ENCODE peak calls at places on chromosomes 6 and 20, in seven cellular contexts. P is mammary epithelial cell; U is AG04450; H is mesendoderm; F is heart left ventricle; G is brain microvascular endothelial cell; K is CD4-positive, alpha-beta T cell. S is an unnamed sample.

GRCh38 chr6:119174879-119175817 is 96.7 kb upstream of the FAM184A start:
- DNase-seq in P (no peak), U (no peak), H (no peak), F (no peak), G (no peak), K (no peak), S (no peak)

GRCh38 chr6:25922301-25922700 is 8.2 kb downstream of the SLC17A2 start:
- DNase-seq in P (no peak), U (no peak), H (no peak), F (peak), G (no peak), K (no peak), S (no peak)

GRCh38 chr6:151765444-151765886 is 42.0 kb upstream of the ESR1 start:
- DNase-seq in P (peak), U (peak), H (peak), F (peak), G (peak), K (no peak), S (no peak)

GRCh38 chr6:38432479-38432878 is 207.2 kb downstream of the BTBD9 start:
- DNase-seq in P (peak), U (no peak), H (peak), F (no peak), G (peak), K (no peak), S (peak)

GRCh38 chr20:54577637-54578036 is 102.2 kb downstream of the DOK5 start:
- DNase-seq in P (no peak), U (no peak), H (no peak), F (no peak), G (no peak), K (no peak), S (no peak)

GRCh38 chr6:114435985-114436384 is 93.2 kb upstream of the HS3ST5 start:
- DNase-seq in P (no peak), U (no peak), H (no peak), F (no peak), G (no peak), K (no peak), S (no peak)

GRCh38 chr20:1324598-1325172 is 4.3 kb downstream of the SDCBP2 start:
- DNase-seq in P (no peak), U (peak), H (no peak), F (no peak), G (peak), K (no peak), S (no peak)

GRCh38 chr20:12640255-12640654 is 368.5 kb upstream of the SPTLC3 start:
- DNase-seq in P (no peak), U (no peak), H (no peak), F (no peak), G (no peak), K (no peak), S (no peak)

GRCh38 chr6:122753688-122754056 is 25.8 kb upstream of the FABP7 start:
- DNase-seq in P (no peak), U (no peak), H (no peak), F (no peak), G (no peak), K (no peak), S (no peak)

GRCh38 chr20:63945921-63946920 is 10.0 kb downstream of the UCKL1 start:
- DNase-seq in P (no peak), U (no peak), H (no peak), F (peak), G (no peak), K (no peak), S (no peak)

GRCh38 chr6:13846841-13847240 is 32.5 kb upstream of the MCUR1 start:
- DNase-seq in P (no peak), U (no peak), H (peak), F (no peak), G (no peak), K (no peak), S (no peak)

GRCh38 chr20:40564997-40565680 is 123.9 kb downstream of the MAFB start:
- DNase-seq in P (peak), U (peak), H (peak), F (no peak), G (peak), K (no peak), S (peak)
- H3K27ac ChIP-seq in P (no peak), U (no peak), H (no peak), F (no peak), G (no peak), K (no peak), S (peak)

GRCh38 chr6:167146173-167146572 is 11.6 kb downstream of the GPR31 start:
- DNase-seq in P (no peak), U (no peak), H (no peak), F (no peak), G (no peak), K (no peak), S (no peak)

GRCh38 chr6:167143041-167143440 is 14.7 kb downstream of the GPR31 start:
- DNase-seq in P (no peak), U (no peak), H (no peak), F (no peak), G (no peak), K (no peak), S (no peak)

GRCh38 chr6:167145468-167145867 is 12.3 kb downstream of the GPR31 start:
- DNase-seq in P (no peak), U (no peak), H (no peak), F (no peak), G (no peak), K (no peak), S (no peak)

GRCh38 chr6:167148997-167149396 is 8.8 kb downstream of the GPR31 start:
- DNase-seq in P (no peak), U (no peak), H (no peak), F (no peak), G (no peak), K (no peak), S (no peak)

GRCh38 chr6:167146977-167147376 is 10.8 kb downstream of the GPR31 start:
- DNase-seq in P (no peak), U (no peak), H (peak), F (no peak), G (no peak), K (no peak), S (no peak)
- H3K27ac ChIP-seq in P (no peak), U (no peak), H (no peak), F (no peak), G (no peak), K (no peak), S (no peak)

GRCh38 chr20:61086031-61086430 is 166.0 kb upstream of the CDH4 start:
- DNase-seq in P (no peak), U (no peak), H (no peak), F (no peak), G (no peak), K (no peak), S (no peak)
- H3K27ac ChIP-seq in P (no peak), U (no peak), H (no peak), F (no peak), G (no peak), K (no peak), S (no peak)

DNA sequence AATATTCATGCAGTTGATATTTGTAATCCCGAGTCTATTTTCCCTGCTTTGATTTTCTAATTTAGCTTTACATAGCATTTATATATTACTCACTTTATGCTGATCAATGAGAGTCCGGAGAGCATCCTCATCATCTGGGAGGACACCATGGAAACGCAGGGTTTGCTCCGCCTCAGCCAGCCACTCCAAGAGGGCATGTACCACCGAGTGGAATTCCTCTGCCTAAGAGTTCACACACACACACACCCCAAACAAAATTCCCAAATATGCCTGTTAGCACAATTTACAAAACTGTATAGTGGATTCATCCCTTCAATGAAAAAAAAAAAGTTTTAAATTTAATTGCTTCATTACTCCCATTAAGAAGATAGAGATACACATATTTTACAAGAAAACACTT is 160.7 kb downstream of the DST start:
- DNase-seq in P (no peak), U (no peak), H (no peak), F (no peak), G (no peak), K (no peak), S (no peak)
- H3K27ac ChIP-seq in P (no peak), U (no peak), H (no peak), F (no peak), G (no peak), K (no peak), S (no peak)

GRCh38 chr6:77853401-77853800 is 200.6 kb downstream of the MEI4 start:
- DNase-seq in P (no peak), U (no peak), H (no peak), F (no peak), G (no peak), K (no peak), S (no peak)
- H3K27ac ChIP-seq in P (no peak), U (no peak), H (no peak), F (no peak), G (no peak), K (no peak), S (no peak)

DNA sequence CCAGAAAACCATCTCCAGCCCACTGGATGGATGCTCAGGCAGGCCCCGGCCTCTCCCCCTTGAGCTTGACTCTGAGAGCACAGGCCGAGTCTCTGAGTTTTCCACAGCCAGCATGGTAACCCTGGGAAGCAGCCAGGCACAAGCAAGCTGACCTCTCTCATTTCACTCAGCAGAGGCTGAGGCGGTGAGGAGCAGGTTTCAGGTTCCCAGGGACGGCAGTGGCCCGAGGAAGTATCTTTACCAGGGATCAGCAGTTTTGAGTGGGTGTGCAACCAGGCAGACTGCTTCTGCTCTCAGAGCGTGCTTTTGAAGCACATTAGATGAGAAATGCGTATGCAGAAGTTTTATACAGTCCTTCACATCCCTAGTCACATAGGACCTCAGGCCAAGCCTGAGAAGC is 12.6 kb downstream of the HCK start:
- DNase-seq in P (no peak), U (no peak), H (no peak), F (no peak), G (no peak), K (no peak), S (no peak)
- H3K27ac ChIP-seq in P (no peak), U (no peak), H (no peak), F (no peak), G (no peak), K (no peak), S (no peak)

S was measured in epithelial cell of prostate.